ENCODE peak calls at places on chromosomes 3 and 15, in four cellular contexts. V is nephron progenitor cell, Y is pancreas, F is GM13976. K is an unnamed sample.

GRCh38 chr3:172146349-172146748 is 107.0 kb downstream of the FNDC3B start:
- DNase-seq in V (no peak), Y (no peak), F (no peak), K (no peak)

GRCh38 chr3:39346785-39347585 is 17.5 kb downstream of the CCR8 start:
- DNase-seq in V (no peak), Y (no peak), F (peak), K (no peak)

GRCh38 chr15:28996289-28996688 is 110.5 kb downstream of the APBA2 start:
- DNase-seq in V (no peak), Y (no peak), F (no peak), K (no peak)

GRCh38 chr3:23203651-23204111 is 554 bp downstream of the UBE2E2 start:
- DNase-seq in V (peak), Y (peak), F (peak), K (peak)

GRCh38 chr3:188279696-188280398 is 125.9 kb downstream of the LPP start:
- DNase-seq in V (no peak), Y (no peak), F (no peak), K (no peak)

GRCh38 chr3:98171066-98171465 is 4.6 kb downstream of the OR5H15 start:
- DNase-seq in V (no peak), Y (no peak), F (no peak), K (no peak)

GRCh38 chr3:53803816-53804545 is 42.2 kb downstream of the CHDH start:
- DNase-seq in V (no peak), Y (no peak), F (no peak), K (no peak)

GRCh38 chr3:9124725-9125124 is 124.7 kb downstream of the SRGAP3 start:
- DNase-seq in V (no peak), Y (no peak), F (no peak), K (no peak)

GRCh38 chr3:125052671-125053303 is 3.0 kb downstream of the HEG1 start:
- DNase-seq in V (no peak), Y (no peak), F (no peak), K (no peak)

GRCh38 chr3:152436707-152437615 is 168.2 kb downstream of the MBNL1 start:
- DNase-seq in V (no peak), Y (no peak), F (no peak), K (peak)

GRCh38 chr3:190060401-190060800 is 60.3 kb downstream of the P3H2 start:
- DNase-seq in V (no peak), Y (no peak), F (no peak), K (no peak)

GRCh38 chr3:58082047-58082446 is 73.8 kb downstream of the FLNB start:
- DNase-seq in V (no peak), Y (no peak), F (no peak), K (peak)

DNA sequence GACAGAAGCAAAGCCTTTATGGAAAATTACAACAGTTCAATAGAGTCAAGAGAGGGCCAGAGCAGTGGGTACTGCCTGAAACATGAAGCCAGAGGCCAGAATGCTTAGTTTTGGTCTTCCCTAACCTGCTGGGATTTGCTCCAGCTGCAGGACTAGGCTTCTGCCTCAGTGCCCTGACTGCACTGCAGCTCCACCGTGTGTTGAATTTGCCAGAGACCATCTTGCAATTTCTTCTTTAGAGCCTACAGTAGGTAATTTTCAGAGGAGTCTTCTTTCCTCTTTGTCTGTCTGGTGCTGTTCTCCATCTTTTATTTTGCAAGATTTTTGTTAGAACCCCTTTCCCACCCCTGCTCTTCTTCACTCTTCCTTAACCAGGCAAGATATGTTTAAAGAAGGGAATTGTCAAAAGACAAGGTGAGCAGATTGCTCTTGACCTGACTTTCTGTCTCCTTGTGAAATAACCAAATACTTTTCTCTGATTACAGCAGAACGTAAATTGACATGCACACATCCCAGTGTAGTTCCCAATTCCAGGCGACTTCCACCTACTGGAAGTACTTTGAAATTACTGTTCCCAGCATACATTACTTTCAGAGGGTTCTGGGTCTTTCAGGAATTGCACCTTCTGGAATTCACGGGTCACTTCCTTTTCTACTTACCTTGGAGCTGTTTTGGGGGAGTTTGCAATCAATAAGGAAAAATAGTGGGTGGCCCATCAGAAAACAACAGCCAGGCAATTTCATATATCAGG is 161.2 kb downstream of the MINAR1 start:
- DNase-seq in V (no peak), Y (no peak), F (no peak), K (no peak)
- TF ChIP-seq CTCF in V (peak), Y (no peak), F (no peak), K (peak)

DNA sequence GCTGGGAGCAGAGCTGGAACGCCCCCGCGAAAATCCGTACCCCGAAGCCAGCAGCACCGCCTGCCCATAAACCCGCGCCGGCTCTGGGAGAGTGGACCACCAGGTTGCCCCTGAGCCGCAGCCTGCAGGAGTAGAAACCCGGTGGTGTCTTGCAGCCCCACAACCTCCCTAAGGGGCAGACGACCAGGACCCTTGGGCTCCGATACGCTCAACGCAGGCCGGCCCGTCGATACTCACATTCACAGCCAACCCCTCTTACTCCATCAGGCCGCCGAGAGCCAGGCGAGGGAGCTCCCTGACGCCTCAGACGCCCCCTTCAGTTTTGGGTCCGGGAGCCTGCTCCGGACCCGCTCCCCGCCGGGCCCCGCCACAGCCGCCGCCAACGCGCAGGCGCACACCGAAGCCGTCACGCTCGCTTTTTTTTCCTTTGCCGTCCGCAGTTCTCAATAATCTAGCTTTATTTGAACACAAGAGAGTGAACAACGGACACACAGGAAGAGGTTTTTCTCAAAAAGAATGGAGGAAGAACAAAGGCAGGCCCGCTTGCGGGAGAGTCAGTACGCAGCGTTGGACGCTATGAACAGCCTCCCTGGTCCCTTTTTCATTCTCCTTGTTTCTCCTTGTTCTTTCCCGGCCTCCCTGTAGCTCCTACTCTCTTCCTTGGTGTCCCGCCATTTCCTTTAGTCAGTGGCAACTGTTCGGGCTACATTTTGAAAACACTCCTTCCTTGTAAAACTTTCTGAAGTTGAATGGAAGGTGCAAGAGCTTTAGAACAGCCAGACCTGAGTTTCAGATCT is at the start of gene ZNF106:
- DNase-seq in V (peak), Y (peak), F (peak), K (peak)
- TF ChIP-seq CTCF in V (no peak), Y (no peak), F (peak), K (no peak)

GRCh38 chr3:52429779-52430415 is 15.0 kb downstream of the SEMA3G start:
- DNase-seq in V (no peak), Y (no peak), F (no peak), K (peak)
- TF ChIP-seq CTCF in V (no peak), Y (no peak), F (no peak), K (no peak)

DNA sequence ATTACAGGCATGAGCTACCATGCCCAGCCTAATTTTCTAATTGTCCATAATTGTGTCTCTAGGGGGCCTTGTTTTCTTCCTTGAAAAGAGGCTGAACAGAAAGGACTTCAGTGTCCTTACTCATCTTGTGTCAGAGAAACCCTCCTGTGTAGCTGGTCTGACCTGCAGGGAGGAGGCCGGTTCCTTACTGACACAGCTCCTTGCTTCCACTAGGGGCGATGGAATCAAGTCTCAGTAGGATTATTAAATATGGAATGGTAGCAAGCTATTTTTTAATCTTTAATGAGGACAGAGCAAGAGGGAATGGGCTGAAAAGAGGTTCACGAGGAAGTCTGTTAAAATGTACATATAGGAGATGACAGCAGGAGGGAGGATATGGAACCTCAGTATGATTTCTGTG is 8.6 kb downstream of the LPCAT4 start:
- DNase-seq in V (no peak), Y (no peak), F (peak), K (no peak)
- TF ChIP-seq CTCF in V (no peak), Y (no peak), F (no peak), K (no peak)

GRCh38 chr3:139541898-139542288 is 2.4 kb upstream of the RBP1 start:
- DNase-seq in V (no peak), Y (no peak), F (no peak), K (no peak)
- TF ChIP-seq CTCF in V (no peak), Y (no peak), F (no peak), K (no peak)

DNA sequence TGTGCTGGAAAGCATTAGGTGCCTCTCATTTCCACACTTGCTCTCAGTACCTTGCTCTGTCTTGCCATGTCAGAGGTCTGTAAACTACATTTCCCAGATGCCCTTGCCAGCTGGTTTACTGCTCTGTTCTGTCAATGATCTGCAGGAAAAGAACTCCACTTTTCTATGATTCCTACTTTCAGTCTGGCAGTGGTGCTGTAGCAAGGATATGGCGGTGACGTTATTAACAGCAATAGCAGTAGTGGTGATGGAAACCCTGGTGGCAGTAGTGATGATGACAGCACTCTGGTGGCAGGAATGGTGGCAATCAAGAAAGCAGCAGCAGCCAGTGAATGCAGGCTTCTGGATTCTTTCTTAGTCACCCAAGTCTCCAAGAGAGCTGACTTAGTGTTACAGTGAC is 665.2 kb downstream of the DIPK2A start:
- DNase-seq in V (peak), Y (peak), F (no peak), K (peak)
- TF ChIP-seq CTCF in V (peak), Y (no peak), F (no peak), K (no peak)

DNA sequence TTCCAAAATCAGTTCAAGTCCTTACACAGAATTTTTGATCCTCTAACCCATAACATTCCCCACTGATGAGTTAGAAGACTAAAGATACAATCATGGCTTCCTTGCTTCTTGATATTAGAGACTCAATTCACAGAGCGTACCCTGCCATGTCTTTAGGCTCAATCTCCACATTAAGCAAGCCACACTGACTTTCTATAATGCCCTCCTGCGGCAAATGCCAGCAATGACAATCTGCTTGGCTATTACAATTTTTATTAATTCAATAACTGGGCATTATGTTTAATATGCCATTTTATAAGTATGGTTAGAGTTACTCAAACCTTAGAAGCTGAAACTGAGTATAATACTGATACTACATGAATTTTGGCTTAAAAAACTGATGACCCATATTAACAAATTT is 479.7 kb upstream of the NR2F2 start:
- DNase-seq in V (no peak), Y (no peak), F (no peak), K (no peak)
- TF ChIP-seq CTCF in V (no peak), Y (no peak), F (no peak), K (no peak)

DNA sequence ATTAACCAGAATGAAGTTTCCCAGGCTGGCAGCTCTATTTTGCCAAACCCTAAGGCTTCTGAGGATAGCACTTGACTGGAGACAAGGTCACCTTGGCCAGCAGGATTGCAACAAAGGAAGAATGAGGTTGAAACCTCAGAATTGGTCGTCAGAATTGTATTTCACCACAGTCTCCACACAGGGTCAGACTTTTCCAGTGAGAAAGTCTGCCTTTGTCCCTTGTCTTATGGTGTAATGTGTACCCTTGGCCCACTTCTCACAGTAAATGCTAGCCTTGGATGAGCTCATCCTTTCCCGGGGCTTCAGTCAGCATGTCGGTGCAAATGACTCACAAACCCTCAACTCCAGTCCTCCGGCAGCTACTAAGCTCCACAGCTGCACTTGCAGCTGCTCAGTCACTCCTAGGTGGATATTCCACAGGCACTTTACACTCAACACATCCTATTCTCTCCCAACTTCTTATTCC is 19.7 kb downstream of the SSR3 start:
- DNase-seq in V (no peak), Y (peak), F (no peak), K (no peak)
- TF ChIP-seq CTCF in V (no peak), Y (no peak), F (no peak), K (no peak)

DNA sequence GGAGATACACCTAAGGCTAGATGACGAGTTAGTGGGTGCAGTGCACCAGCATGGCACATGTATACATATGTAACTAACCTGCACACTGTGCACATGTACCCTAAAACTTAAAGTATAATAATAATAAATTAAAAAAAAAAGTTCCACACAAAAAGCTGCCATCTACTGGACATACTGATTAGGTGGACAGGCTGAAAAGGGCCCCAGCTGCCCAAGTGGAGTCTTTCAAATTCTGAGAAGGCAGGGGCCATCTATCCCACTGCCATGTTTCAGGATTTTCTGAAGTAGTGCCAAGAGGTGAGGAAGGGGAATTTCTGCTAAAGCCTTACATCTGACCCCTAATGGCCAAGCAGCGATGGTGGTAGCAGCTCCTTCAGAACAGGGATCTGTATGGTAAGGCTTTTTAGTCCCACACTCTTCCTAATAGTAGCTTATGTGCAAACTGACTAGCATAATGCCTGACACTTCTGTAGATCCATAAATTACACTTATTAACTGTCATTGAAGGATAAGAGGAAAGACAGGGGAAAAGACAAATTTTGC is 7.7 kb downstream of the FSTL1 start:
- DNase-seq in V (no peak), Y (no peak), F (no peak), K (no peak)
- TF ChIP-seq CTCF in V (no peak), Y (no peak), F (no peak), K (peak)

GRCh38 chr3:118641608-118642007 is 393.0 kb downstream of the IGSF11 start:
- DNase-seq in V (peak), Y (no peak), F (no peak), K (peak)

GRCh38 chr3:118637866-118638265 is 396.8 kb downstream of the IGSF11 start:
- DNase-seq in V (no peak), Y (no peak), F (no peak), K (no peak)

GRCh38 chr3:118636841-118637240 is 397.8 kb downstream of the IGSF11 start:
- DNase-seq in V (no peak), Y (no peak), F (no peak), K (no peak)
- TF ChIP-seq CTCF in V (peak), Y (no peak), F (no peak), K (no peak)